ENCODE peak calls at places on chromosomes 2 and 18, in nine cellular contexts. One of them, this sample, is unnamed.

GRCh38 chr2:176188969-176189665 is 649 bp downstream of the HOXD1 start:
- DNase-seq in RWPE2: no peak
- DNase-seq in AG08396: no peak
- DNase-seq in osteoblast: peak; percentile 77
- DNase-seq in non-pigmented ciliary epithelial cell: no peak
- DNase-seq in HTR-8/SVneo: no peak
- DNase-seq in activated CD4-positive, CD25-positive, alpha-beta regulatory T cell treated with anti-CD3 and anti-CD28 coated beads, Interleukin-2, amount 50 U/mL, for 72 hours: peak; percentile 30
- DNase-seq in germinal center: peak; percentile 18
- DNase-seq in RWPE1: peak; percentile 24
- DNase-seq in this sample: no peak

GRCh38 chr18:32349728-32350395 is 120.8 kb downstream of the GAREM1 start:
- DNase-seq in RWPE2: peak; percentile 70
- DNase-seq in AG08396: peak; percentile 61
- DNase-seq in osteoblast: peak; percentile 34
- DNase-seq in non-pigmented ciliary epithelial cell: peak; percentile 97
- DNase-seq in HTR-8/SVneo: peak; percentile 19
- DNase-seq in activated CD4-positive, CD25-positive, alpha-beta regulatory T cell treated with anti-CD3 and anti-CD28 coated beads, Interleukin-2, amount 50 U/mL, for 72 hours: no peak
- DNase-seq in germinal center: no peak
- DNase-seq in RWPE1: peak; percentile 44
- DNase-seq in this sample: peak; percentile 99

GRCh38 chr2:160751021-160751420 is 257.4 kb upstream of the RBMS1 start:
- DNase-seq in RWPE2: no peak
- DNase-seq in AG08396: no peak
- DNase-seq in osteoblast: peak; percentile 38
- DNase-seq in non-pigmented ciliary epithelial cell: no peak
- DNase-seq in HTR-8/SVneo: no peak
- DNase-seq in activated CD4-positive, CD25-positive, alpha-beta regulatory T cell treated with anti-CD3 and anti-CD28 coated beads, Interleukin-2, amount 50 U/mL, for 72 hours: no peak
- DNase-seq in germinal center: no peak
- DNase-seq in RWPE1: peak; percentile 5
- DNase-seq in this sample: no peak

GRCh38 chr2:71821856-71822255 is 325.8 kb downstream of the CYP26B1 start:
- DNase-seq in RWPE2: no peak
- DNase-seq in AG08396: no peak
- DNase-seq in osteoblast: no peak
- DNase-seq in non-pigmented ciliary epithelial cell: no peak
- DNase-seq in HTR-8/SVneo: no peak
- DNase-seq in activated CD4-positive, CD25-positive, alpha-beta regulatory T cell treated with anti-CD3 and anti-CD28 coated beads, Interleukin-2, amount 50 U/mL, for 72 hours: no peak
- DNase-seq in germinal center: no peak
- DNase-seq in RWPE1: no peak
- DNase-seq in this sample: no peak

GRCh38 chr2:148303166-148303565 is 282.3 kb downstream of the MBD5 start:
- DNase-seq in RWPE2: no peak
- DNase-seq in AG08396: no peak
- DNase-seq in osteoblast: no peak
- DNase-seq in non-pigmented ciliary epithelial cell: no peak
- DNase-seq in HTR-8/SVneo: no peak
- DNase-seq in activated CD4-positive, CD25-positive, alpha-beta regulatory T cell treated with anti-CD3 and anti-CD28 coated beads, Interleukin-2, amount 50 U/mL, for 72 hours: no peak
- DNase-seq in germinal center: no peak
- DNase-seq in RWPE1: no peak
- DNase-seq in this sample: no peak

GRCh38 chr2:152585830-152586484 is 131.3 kb downstream of the PRPF40A start:
- DNase-seq in RWPE2: no peak
- DNase-seq in AG08396: peak; percentile 75
- DNase-seq in osteoblast: no peak
- DNase-seq in non-pigmented ciliary epithelial cell: peak; percentile 73
- DNase-seq in HTR-8/SVneo: peak; percentile 48
- DNase-seq in activated CD4-positive, CD25-positive, alpha-beta regulatory T cell treated with anti-CD3 and anti-CD28 coated beads, Interleukin-2, amount 50 U/mL, for 72 hours: no peak
- DNase-seq in germinal center: no peak
- DNase-seq in RWPE1: no peak
- DNase-seq in this sample: peak; percentile 13

GRCh38 chr2:47888581-47889280 is 17.6 kb downstream of the FBXO11 start:
- DNase-seq in RWPE2: no peak
- DNase-seq in AG08396: peak; percentile 27
- DNase-seq in osteoblast: no peak
- DNase-seq in non-pigmented ciliary epithelial cell: no peak
- DNase-seq in HTR-8/SVneo: no peak
- DNase-seq in activated CD4-positive, CD25-positive, alpha-beta regulatory T cell treated with anti-CD3 and anti-CD28 coated beads, Interleukin-2, amount 50 U/mL, for 72 hours: no peak
- DNase-seq in germinal center: no peak
- DNase-seq in RWPE1: no peak
- DNase-seq in this sample: no peak

GRCh38 chr2:138502253-138503086 is 900 bp downstream of the SPOPL start:
- DNase-seq in RWPE2: no peak
- DNase-seq in AG08396: peak; percentile 10
- DNase-seq in osteoblast: no peak
- DNase-seq in non-pigmented ciliary epithelial cell: no peak
- DNase-seq in HTR-8/SVneo: no peak
- DNase-seq in activated CD4-positive, CD25-positive, alpha-beta regulatory T cell treated with anti-CD3 and anti-CD28 coated beads, Interleukin-2, amount 50 U/mL, for 72 hours: no peak
- DNase-seq in germinal center: no peak
- DNase-seq in RWPE1: peak; percentile 12
- DNase-seq in this sample: no peak

GRCh38 chr18:47254341-47254939 is 3.0 kb upstream of the SKOR2 start:
- DNase-seq in RWPE2: no peak
- DNase-seq in AG08396: peak; percentile 61
- DNase-seq in osteoblast: peak; percentile 79
- DNase-seq in non-pigmented ciliary epithelial cell: no peak
- DNase-seq in HTR-8/SVneo: peak; percentile 10
- DNase-seq in activated CD4-positive, CD25-positive, alpha-beta regulatory T cell treated with anti-CD3 and anti-CD28 coated beads, Interleukin-2, amount 50 U/mL, for 72 hours: no peak
- DNase-seq in germinal center: no peak
- DNase-seq in RWPE1: no peak
- DNase-seq in this sample: no peak

GRCh38 chr2:200944467-200945394 is 18.7 kb downstream of the ORC2 start:
- DNase-seq in RWPE2: peak; percentile 85
- DNase-seq in AG08396: peak; percentile 14
- DNase-seq in osteoblast: no peak
- DNase-seq in non-pigmented ciliary epithelial cell: peak; percentile 71
- DNase-seq in HTR-8/SVneo: peak; percentile 42
- DNase-seq in activated CD4-positive, CD25-positive, alpha-beta regulatory T cell treated with anti-CD3 and anti-CD28 coated beads, Interleukin-2, amount 50 U/mL, for 72 hours: peak; percentile 59
- DNase-seq in germinal center: no peak
- DNase-seq in RWPE1: peak; percentile 72
- DNase-seq in this sample: no peak